ENCODE peak calls at places on chromosomes 16 and 17, in seven cellular contexts. O is EH, K is hippocampal formation, D is HEK293T, R is LoVo, P is NCI-H2081, V is breast epithelium. W is an unnamed sample.

GRCh38 chr16:12661656-12662172 is 142.0 kb downstream of the CPPED1 start:
- DNase-seq in D (peak; percentile 25), V (no peak), O (peak; percentile 60), R (peak; percentile 32), K (no peak), P (no peak), W (peak; percentile 53)

GRCh38 chr16:4602330-4602729 is 12.4 kb downstream of the UBALD1 start:
- DNase-seq in O (no peak), D (no peak), K (no peak), R (no peak), V (no peak), P (no peak), W (no peak)

GRCh38 chr16:89164436-89164835 is 7.1 kb upstream of the CDH15 start:
- DNase-seq in P (no peak), O (no peak), V (no peak), K (no peak), R (no peak), D (no peak), W (no peak)

GRCh38 chr16:72169708-72170107 is 2.2 kb downstream of the PMFBP1 start:
- DNase-seq in R (no peak), P (no peak), K (no peak), O (no peak), V (no peak), D (no peak), W (no peak)

GRCh38 chr17:14581181-14581830 is 280.4 kb downstream of the HS3ST3B1 start:
- DNase-seq in P (no peak), K (no peak), O (no peak), V (no peak), R (no peak), D (no peak), W (no peak)

GRCh38 chr16:72013389-72013788 is 4.8 kb downstream of the DHODH start:
- DNase-seq in D (no peak), P (no peak), K (no peak), O (peak; percentile 3), V (no peak), R (no peak), W (peak; percentile 42)

GRCh38 chr17:78291944-78292910 is 60.8 kb downstream of the TMEM235 start:
- DNase-seq in P (no peak), O (no peak), V (no peak), R (no peak), K (no peak), D (no peak), W (no peak)

GRCh38 chr16:69413045-69413664 is 11.3 kb upstream of the CYB5B start:
- DNase-seq in R (no peak), P (no peak), O (no peak), V (no peak), K (no peak), D (no peak), W (no peak)

GRCh38 chr17:51200295-51200694 is 34.1 kb downstream of the NME2 start:
- DNase-seq in K (no peak), P (no peak), D (no peak), V (no peak), R (no peak), O (no peak), W (no peak)

GRCh38 chr16:75288596-75289120 is 37.2 kb upstream of the BCAR1 start:
- DNase-seq in V (no peak), R (no peak), K (no peak), D (no peak), P (no peak), O (no peak), W (no peak)

GRCh38 chr17:78742901-78743300 is 39.2 kb downstream of the CYTH1 start:
- DNase-seq in V (no peak), D (no peak), K (no peak), R (no peak), P (no peak), O (no peak), W (no peak)

GRCh38 chr16:12784076-12784475 is 19.6 kb downstream of the CPPED1 start:
- DNase-seq in O (peak; percentile 9), R (no peak), V (no peak), K (no peak), P (no peak), D (no peak), W (peak; percentile 36)

GRCh38 chr17:43927101-43927935 is 15.0 kb downstream of the PPY start:
- DNase-seq in O (no peak), R (no peak), K (no peak), V (no peak), P (no peak), D (no peak), W (no peak)

GRCh38 chr17:70310251-70310672 is 140.9 kb downstream of the KCNJ2 start:
- DNase-seq in O (no peak), R (no peak), K (no peak), P (no peak), D (no peak), V (no peak), W (no peak)

GRCh38 chr17:64103751-64104364 is 26.1 kb downstream of the ERN1 start:
- DNase-seq in R (no peak), D (no peak), P (no peak), O (peak; percentile 54), V (no peak), K (no peak), W (peak; percentile 70)

GRCh38 chr16:1870365-1871082 is 1.4 kb downstream of the MEIOB start:
- DNase-seq in D (no peak), K (no peak), V (no peak), P (no peak), R (peak; percentile 49), O (peak; percentile 75), W (peak; percentile 43)

GRCh38 chr16:84603115-84603816 is 14.6 kb downstream of the COTL1 start:
- DNase-seq in K (no peak), P (no peak), V (no peak), R (no peak), D (no peak), O (peak; percentile 98), W (peak; percentile 97)

GRCh38 chr17:43547659-43548256 is 1.6 kb upstream of the ETV4 start:
- DNase-seq in R (peak; percentile 37), K (no peak), O (no peak), V (no peak), D (no peak), P (no peak), W (no peak)

GRCh38 chr17:77961741-77962140 is 3.2 kb downstream of the TNRC6C start:
- DNase-seq in V (no peak), O (no peak), K (no peak), R (no peak), D (no peak), P (no peak), W (no peak)

GRCh38 chr16:83652898-83653297 is 154.9 kb upstream of the HSBP1 start:
- DNase-seq in V (no peak), D (no peak), O (peak; percentile 32), R (no peak), K (no peak), P (no peak), W (peak; percentile 3)

GRCh38 chr16:88347656-88348376 is 34.9 kb upstream of the ZNF469 start:
- DNase-seq in R (no peak), K (no peak), D (no peak), P (no peak), O (no peak), V (no peak), W (no peak)

GRCh38 chr16:58655215-58655596 is 25.6 kb upstream of the CNOT1 start:
- DNase-seq in D (no peak), V (no peak), P (no peak), K (no peak), R (no peak), O (no peak), W (no peak)

GRCh38 chr17:79793924-79794304 is 3.0 kb downstream of the CBX8 start:
- DNase-seq in R (no peak), V (no peak), D (peak; percentile 51), O (no peak), K (no peak), P (no peak), W (peak; percentile 40)

GRCh38 chr17:75138519-75138918 is 7.0 kb upstream of the NT5C start:
- DNase-seq in D (no peak), K (no peak), P (no peak), V (no peak), R (no peak), O (no peak), W (no peak)

GRCh38 chr16:23527961-23528634 is 17.8 kb upstream of the GGA2 start:
- DNase-seq in R (no peak), P (no peak), K (no peak), D (no peak), O (no peak), V (no peak), W (no peak)